ENCODE peak calls at places on chromosomes 6 and 20, in five cellular contexts. J is pancreas, R is testis, Z is fibroblast of lung, P is AG04450. X is an unnamed sample.
A peak's percentile ranks its signal among the peaks of the same experiment; 100 is the strongest.

GRCh38 chr6:115753446-115753845 is 307.2 kb downstream of the FRK start:
- DNase-seq in J (no peak), Z (no peak), P (no peak), R (no peak), X (no peak)

GRCh38 chr20:61436268-61436667 is 184.2 kb downstream of the CDH4 start:
- DNase-seq in P (no peak), R (no peak), J (no peak), Z (peak; percentile 88), X (no peak)

GRCh38 chr20:62339647-62340062 is 27.5 kb downstream of the LAMA5 start:
- DNase-seq in P (no peak), R (peak; percentile 57), Z (no peak), J (no peak), X (no peak)

GRCh38 chr6:72140795-72141194 is 254.4 kb downstream of the RIMS1 start:
- DNase-seq in R (no peak), Z (no peak), P (no peak), J (no peak), X (no peak)

GRCh38 chr20:34704177-34705007 is at the start of gene TP53INP2:
- DNase-seq in R (peak; percentile 97), P (peak; percentile 74), J (peak; percentile 92), Z (peak; percentile 89), X (peak; percentile 95)

GRCh38 chr6:79607000-79607399 is 24.1 kb upstream of the SH3BGRL2 start:
- DNase-seq in R (no peak), P (no peak), Z (peak; percentile 22), J (no peak), X (no peak)

GRCh38 chr20:8790442-8791074 is 278.3 kb upstream of the PLCB4 start:
- DNase-seq in Z (peak; percentile 45), P (peak; percentile 15), J (no peak), R (peak; percentile 51), X (peak; percentile 50)

GRCh38 chr6:2103644-2104523 is 141.5 kb downstream of the GMDS start:
- DNase-seq in P (no peak), J (no peak), R (no peak), Z (peak; percentile 20), X (peak; percentile 51)

GRCh38 chr20:42043921-42044320 is 425.7 kb upstream of the CHD6 start:
- DNase-seq in P (no peak), R (no peak), J (no peak), Z (no peak), X (no peak)

GRCh38 chr20:33279261-33279910 is 3.6 kb upstream of the BPIFB1 start:
- DNase-seq in P (no peak), Z (no peak), J (no peak), R (no peak), X (peak; percentile 56)

GRCh38 chr6:33077908-33078307 is 2.1 kb downstream of the HLA-DPB1 start:
- DNase-seq in J (no peak), Z (no peak), P (no peak), R (no peak), X (no peak)

GRCh38 chr6:33078442-33078841 is 2.7 kb downstream of the HLA-DPB1 start:
- DNase-seq in P (no peak), Z (no peak), R (no peak), J (no peak), X (no peak)

GRCh38 chr6:33080127-33081089 is 4.6 kb downstream of the HLA-DPB1 start:
- DNase-seq in J (peak; percentile 72), R (peak; percentile 66), Z (peak; percentile 49), P (no peak), X (no peak)

GRCh38 chr6:33079575-33079974 is 3.8 kb downstream of the HLA-DPB1 start:
- DNase-seq in P (no peak), J (no peak), Z (no peak), R (no peak), X (no peak)

GRCh38 chr6:33078919-33079521 is 3.2 kb downstream of the HLA-DPB1 start:
- DNase-seq in Z (no peak), R (no peak), P (no peak), J (no peak), X (no peak)
- H3K9me3 ChIP-seq in Z (no peaks in the 10 kb centered on the region), R (no peaks in the 10 kb centered on the region), P (no peaks in the 10 kb centered on the region), J (no peaks in the 10 kb centered on the region), X (no peaks in the 10 kb centered on the region)

DNA sequence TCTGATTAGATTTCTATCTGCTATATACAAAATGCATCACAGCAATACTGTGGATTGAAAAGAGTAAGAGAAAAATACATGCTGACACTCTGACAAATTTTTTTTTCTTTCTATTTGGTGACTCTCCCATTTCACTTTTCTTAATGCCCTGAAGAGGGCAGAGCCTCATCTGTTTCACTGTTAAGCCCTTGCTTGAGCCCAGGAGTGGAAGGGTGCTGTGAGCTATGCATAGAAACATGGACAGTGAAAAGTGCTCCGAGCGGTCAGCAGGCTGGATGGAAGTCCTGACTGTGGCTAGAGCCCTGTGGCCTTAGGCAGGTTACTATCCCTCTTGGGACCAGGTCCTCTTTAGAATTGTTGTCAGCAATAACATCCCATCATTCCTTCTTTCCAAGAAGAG is 17.4 kb upstream of the CSE1L start:
- DNase-seq in Z (peak; percentile 33), R (no peak), P (no peak), J (no peak), X (peak; percentile 17)
- TF ChIP-seq CTCF in Z (peak; percentile 43), R (no peak), P (peak; percentile 54), J (no peak), X (peak; percentile 66)

DNA sequence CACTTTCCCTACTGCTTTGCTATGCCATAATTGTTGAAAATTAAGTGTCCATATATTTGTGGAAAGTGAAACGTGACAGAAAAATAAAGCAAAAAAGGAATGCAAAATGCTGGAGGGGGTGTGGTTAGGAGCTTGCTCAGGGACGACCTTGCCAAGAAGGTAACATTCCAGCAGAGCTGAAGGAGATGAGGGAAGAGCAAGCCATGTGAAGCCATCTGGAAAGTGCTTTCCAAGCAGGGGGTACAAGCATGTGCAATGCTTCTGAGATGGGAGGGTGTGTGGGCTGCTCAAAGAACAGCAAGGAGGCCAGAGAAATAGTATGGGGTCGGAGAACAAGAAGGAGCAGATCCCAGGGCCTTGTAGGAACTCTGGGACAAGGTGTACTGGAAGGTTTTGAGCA is 161.7 kb downstream of the ISM1 start:
- DNase-seq in J (no peak), P (no peak), R (no peak), Z (no peak), X (no peak)
- H3K9me3 ChIP-seq in J (no peaks in the 10 kb centered on the region), P (peaks cover 6% of the 10 kb centered on the region), R (no peaks in the 10 kb centered on the region), Z (no peaks in the 10 kb centered on the region), X (no peaks in the 10 kb centered on the region)

GRCh38 chr6:157017861-157018260 is 240.7 kb downstream of the ARID1B start:
- DNase-seq in J (no peak), Z (no peak), P (no peak), R (no peak), X (no peak)

GRCh38 chr6:157020398-157021266 is 243.5 kb downstream of the ARID1B start:
- DNase-seq in Z (peak; percentile 62), J (peak; percentile 79), P (no peak), R (peak; percentile 71), X (no peak)

GRCh38 chr6:157019115-157019628 is 242.0 kb downstream of the ARID1B start:
- DNase-seq in J (no peak), Z (no peak), R (no peak), P (no peak), X (peak; percentile 29)

GRCh38 chr6:157021267-157022021 is 244.3 kb downstream of the ARID1B start:
- DNase-seq in J (peak; percentile 93), P (peak; percentile 59), Z (peak; percentile 89), R (peak; percentile 91), X (peak; percentile 90)

GRCh38 chr6:157019733-157020132 is 242.6 kb downstream of the ARID1B start:
- DNase-seq in P (no peak), R (no peak), Z (no peak), J (no peak), X (no peak)
- TF ChIP-seq CTCF in P (peak; percentile 18), R (no peak), Z (no peak), J (no peak), X (no peak)

DNA sequence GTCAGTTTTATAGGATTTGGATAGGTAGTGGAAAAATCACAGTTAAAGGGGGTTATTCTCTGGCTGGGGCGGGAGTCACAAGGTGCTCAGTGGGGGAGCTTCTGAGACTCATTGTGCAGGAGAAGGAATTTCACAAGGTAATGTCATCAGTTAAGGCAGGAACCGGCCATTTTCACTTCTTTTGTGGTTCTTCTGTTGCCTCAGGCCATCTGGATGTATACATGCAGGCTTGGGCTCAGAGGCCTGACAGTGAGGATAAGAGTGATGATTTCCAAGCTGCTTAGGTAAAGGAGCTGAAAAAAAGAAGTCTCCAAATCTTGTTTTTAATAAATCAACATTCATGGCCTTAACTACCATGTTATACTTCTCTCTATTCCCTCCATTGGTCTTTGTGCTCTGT is 622.9 kb upstream of the ID4 start:
- DNase-seq in R (no peak), P (no peak), J (no peak), Z (no peak), X (no peak)
- H3K9me3 ChIP-seq in R (no peaks in the 10 kb centered on the region), P (peaks cover 6% of the 10 kb centered on the region), J (no peaks in the 10 kb centered on the region), Z (no peaks in the 10 kb centered on the region), X (no peaks in the 10 kb centered on the region)

GRCh38 chr6:165662671-165663282 is at the start of gene PDE10A:
- DNase-seq in Z (peak; percentile 19), R (no peak), J (peak; percentile 63), P (no peak), X (peak; percentile 23)
- TF ChIP-seq CTCF in Z (no peak), R (no peak), J (no peak), P (no peak), X (no peak)